ENCODE peak calls at places on chromosome 14, in seven cellular contexts. W, G, S, X, B, J and U are unnamed samples.

GRCh38 chr14:79585845-79586244 is 625.5 kb downstream of the DIO2 start:
- DNase-seq in J (peak; percentile 40), G (no peak), X (no peak), W (no peak), S (no peak), B (no peak), U (no peak)

GRCh38 chr14:55807059-55807499 is 227.1 kb downstream of the KTN1 start:
- DNase-seq in G (peak; percentile 85), W (peak; percentile 77), J (no peak), X (peak; percentile 90), S (peak; percentile 82), B (peak; percentile 96), U (peak; percentile 91)

GRCh38 chr14:61559641-61560201 is 135.6 kb upstream of the HIF1A start:
- DNase-seq in G (no peak), X (peak; percentile 56), W (no peak), S (no peak), B (no peak), J (peak; percentile 40), U (no peak)

GRCh38 chr14:80978403-80978802 is 23.0 kb downstream of the TSHR start:
- DNase-seq in B (no peak), J (no peak), W (no peak), X (no peak), S (no peak), G (no peak), U (peak; percentile 92)

GRCh38 chr14:33596211-33597080 is 354.4 kb downstream of the EGLN3 start:
- DNase-seq in G (no peak), B (no peak), W (no peak), S (no peak), J (no peak), X (no peak), U (no peak)

GRCh38 chr14:103871596-103872480 is 24.5 kb upstream of the PPP1R13B start:
- DNase-seq in G (no peak), W (peak; percentile 78), X (peak; percentile 93), S (peak; percentile 72), B (peak; percentile 89), J (peak; percentile 64), U (peak; percentile 65)

GRCh38 chr14:51020024-51020710 is 74.7 kb downstream of the TRIM9 start:
- DNase-seq in B (no peak), J (peak; percentile 45), W (no peak), G (no peak), S (no peak), X (no peak), U (no peak)

GRCh38 chr14:67680121-67680602 is 5.7 kb upstream of the VTI1B start:
- DNase-seq in J (no peak), W (no peak), B (no peak), S (no peak), X (no peak), G (no peak), U (peak; percentile 37)

GRCh38 chr14:22472935-22473854 is 115.8 kb downstream of the DAD1 start:
- DNase-seq in S (no peak), X (no peak), B (peak; percentile 56), G (peak; percentile 40), W (no peak), J (peak; percentile 73), U (no peak)

GRCh38 chr14:105857223-105857815 is 330.9 kb downstream of the TMEM121 start:
- DNase-seq in G (no peak), J (no peak), S (no peak), X (no peak), W (peak; percentile 51), B (peak; percentile 5), U (no peak)

GRCh38 chr14:90511252-90511651 is 114.4 kb downstream of the CALM1 start:
- DNase-seq in B (no peak), J (no peak), X (peak; percentile 28), G (no peak), W (no peak), S (no peak), U (no peak)

GRCh38 chr14:90513151-90514014 is 116.6 kb downstream of the CALM1 start:
- DNase-seq in J (peak; percentile 63), S (no peak), X (peak; percentile 96), G (no peak), W (no peak), B (peak; percentile 90), U (no peak)

GRCh38 chr14:90514015-90514398 is 117.2 kb downstream of the CALM1 start:
- DNase-seq in S (no peak), B (peak; percentile 42), X (no peak), J (no peak), G (no peak), W (no peak), U (no peak)

GRCh38 chr14:90511795-90512331 is 115.0 kb downstream of the CALM1 start:
- DNase-seq in G (no peak), J (no peak), S (no peak), B (no peak), W (no peak), X (peak; percentile 6), U (no peak)

GRCh38 chr14:90512332-90512951 is 115.6 kb downstream of the CALM1 start:
- DNase-seq in W (no peak), G (no peak), X (peak; percentile 62), B (peak; percentile 66), J (no peak), S (no peak), U (no peak)
- H3K27ac ChIP-seq in W (no peak overlapping the region), G (no peak overlapping the region), X (no peak overlapping the region), B (peak overlapping the region; percentile 88), J (no peak overlapping the region), S (no peak overlapping the region), U (no peak overlapping the region)

DNA sequence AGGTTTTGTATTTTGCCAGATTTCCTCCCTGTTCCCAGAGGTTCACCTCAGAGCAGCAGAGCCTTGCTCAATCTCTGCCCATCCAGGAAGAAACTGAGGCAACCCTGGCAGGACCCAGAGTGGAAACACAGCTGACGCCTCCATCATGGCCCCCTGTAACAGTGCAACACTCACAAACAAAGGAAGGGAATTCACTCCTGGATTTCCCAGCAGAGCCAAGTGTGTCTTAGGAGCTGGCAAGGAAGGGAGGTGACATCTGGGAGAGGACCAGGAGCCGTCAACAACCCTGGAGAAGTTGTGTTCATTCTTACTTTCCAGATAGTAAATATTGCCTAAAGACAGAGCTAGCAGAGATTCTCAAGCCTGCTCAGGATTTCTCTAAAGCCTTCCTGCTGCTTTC is 73.7 kb downstream of the IRF2BPL start:
- DNase-seq in J (no peak), X (no peak), G (no peak), S (no peak), W (no peak), B (no peak), U (no peak)
- H3K4me1 ChIP-seq in J (peaks cover 22% of the 10 kb centered on the region), X (peaks cover 11% of the 10 kb centered on the region), G (no peaks in the 10 kb centered on the region), S (peaks cover 40% of the 10 kb centered on the region), W (peaks cover 60% of the 10 kb centered on the region), B (peaks cover 59% of the 10 kb centered on the region), U (peaks cover 55% of the 10 kb centered on the region)

GRCh38 chr14:38206689-38207088 is 1.0 kb upstream of the SSTR1 start:
- DNase-seq in B (no peak), X (no peak), S (no peak), W (no peak), J (no peak), G (no peak), U (no peak)

GRCh38 chr14:38205949-38206665 is 1.6 kb upstream of the SSTR1 start:
- DNase-seq in J (no peak), W (no peak), G (no peak), X (no peak), B (no peak), S (no peak), U (no peak)

GRCh38 chr14:38208825-38209562 is 1.3 kb downstream of the SSTR1 start:
- DNase-seq in S (no peak), J (no peak), G (no peak), X (peak; percentile 61), B (peak; percentile 83), W (peak; percentile 53), U (no peak)

GRCh38 chr14:38207830-38208815 is at the start of gene SSTR1:
- DNase-seq in G (no peak), B (peak; percentile 89), W (peak; percentile 27), J (no peak), S (no peak), X (peak; percentile 42), U (no peak)

DNA sequence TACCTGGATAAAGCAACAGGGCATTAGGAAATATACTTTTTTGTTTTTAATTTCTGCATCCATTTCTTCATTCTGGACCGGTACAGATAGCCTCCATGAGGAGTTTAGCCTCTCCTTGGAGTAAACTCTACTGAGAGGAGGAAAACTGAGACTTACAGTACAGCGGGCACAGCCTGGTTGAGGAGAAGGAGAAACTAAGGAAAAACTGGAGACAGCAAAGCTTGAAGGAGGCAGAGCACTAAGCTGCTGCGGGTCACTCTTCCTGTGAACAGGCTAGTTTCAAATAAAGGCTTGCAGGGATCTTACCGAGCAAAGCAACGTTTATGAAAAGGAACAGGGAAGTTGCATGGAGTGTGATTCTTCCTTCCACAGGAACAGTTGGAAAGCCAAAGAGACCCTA is 362 bp upstream of the SSTR1 start:
- DNase-seq in X (no peak), B (no peak), S (no peak), W (no peak), G (no peak), J (no peak), U (no peak)
- H3K27ac ChIP-seq in X (no peak overlapping the region), B (peak overlapping the region; percentile 83), S (no peak overlapping the region), W (no peak overlapping the region), G (no peak overlapping the region), J (no peak overlapping the region), U (no peak overlapping the region)

GRCh38 chr14:73788871-73789590 is 62.6 kb upstream of the PTGR2 start:
- DNase-seq in J (no peak), G (no peak), B (no peak), S (no peak), W (no peak), X (no peak), U (no peak)

GRCh38 chr14:73786632-73786941 is 65.0 kb upstream of the PTGR2 start:
- DNase-seq in X (peak; percentile 82), G (no peak), J (peak; percentile 76), W (peak; percentile 66), S (peak; percentile 17), B (peak; percentile 40), U (peak; percentile 61)

GRCh38 chr14:73786942-73787759 is 64.5 kb upstream of the PTGR2 start:
- DNase-seq in X (peak; percentile 90), W (peak; percentile 86), B (peak; percentile 76), S (peak; percentile 66), G (peak; percentile 60), J (peak; percentile 61), U (peak; percentile 51)

GRCh38 chr14:73785834-73786631 is 65.6 kb upstream of the PTGR2 start:
- DNase-seq in S (peak; percentile 59), W (peak; percentile 91), J (peak; percentile 65), B (peak; percentile 89), X (peak; percentile 88), G (peak; percentile 89), U (peak; percentile 48)

GRCh38 chr14:73787760-73788508 is 63.7 kb upstream of the PTGR2 start:
- DNase-seq in S (no peak), X (no peak), G (peak; percentile 50), W (no peak), B (no peak), J (no peak), U (no peak)
- H3K4me1 ChIP-seq in S (peaks cover 39% of the 10 kb centered on the region), X (peaks cover 29% of the 10 kb centered on the region), G (peaks cover 28% of the 10 kb centered on the region), W (peaks cover 56% of the 10 kb centered on the region), B (peaks cover 65% of the 10 kb centered on the region), J (peaks cover 10% of the 10 kb centered on the region), U (peaks cover 57% of the 10 kb centered on the region)